ENCODE peak calls at places on chromosomes 1 and 21, in eight cellular contexts. One of them, this sample, is unnamed.

GRCh38 chr1:54413295-54413694 is 7.1 kb upstream of the SSBP3 start:
- DNase-seq in fibroblast of mammary gland: peak; percentile 73
- DNase-seq in upper lobe of left lung: no peak
- DNase-seq in HL-60: no peak
- DNase-seq in astrocyte: no peak
- DNase-seq in SK-N-SH: no peak
- DNase-seq in AG10803: peak; percentile 72
- DNase-seq in neural progenitor cell: no peak
- DNase-seq in this sample: peak; percentile 7

GRCh38 chr21:33025471-33026298 is at the start of gene OLIG2:
- DNase-seq in fibroblast of mammary gland: no peak
- DNase-seq in upper lobe of left lung: peak; percentile 66
- DNase-seq in HL-60: peak; percentile 79
- DNase-seq in astrocyte: no peak
- DNase-seq in SK-N-SH: peak; percentile 49
- DNase-seq in AG10803: no peak
- DNase-seq in neural progenitor cell: peak; percentile 96
- DNase-seq in this sample: no peak

GRCh38 chr1:204212715-204213114 is 1.1 kb downstream of the GOLT1A start:
- DNase-seq in fibroblast of mammary gland: no peak
- DNase-seq in upper lobe of left lung: no peak
- DNase-seq in HL-60: no peak
- DNase-seq in astrocyte: no peak
- DNase-seq in SK-N-SH: no peak
- DNase-seq in AG10803: no peak
- DNase-seq in neural progenitor cell: no peak
- DNase-seq in this sample: no peak

GRCh38 chr1:205376739-205377138 is 20.0 kb upstream of the KLHDC8A start:
- DNase-seq in fibroblast of mammary gland: peak; percentile 58
- DNase-seq in upper lobe of left lung: no peak
- DNase-seq in HL-60: no peak
- DNase-seq in astrocyte: no peak
- DNase-seq in SK-N-SH: no peak
- DNase-seq in AG10803: no peak
- DNase-seq in neural progenitor cell: no peak
- DNase-seq in this sample: no peak

GRCh38 chr1:230157409-230158390 is 90.7 kb downstream of the GALNT2 start:
- DNase-seq in fibroblast of mammary gland: no peak
- DNase-seq in upper lobe of left lung: no peak
- DNase-seq in HL-60: no peak
- DNase-seq in astrocyte: no peak
- DNase-seq in SK-N-SH: no peak
- DNase-seq in AG10803: no peak
- DNase-seq in neural progenitor cell: no peak
- DNase-seq in this sample: no peak

GRCh38 chr1:243944429-243945160 is 94.6 kb upstream of the AKT3 start:
- DNase-seq in fibroblast of mammary gland: peak; percentile 41
- DNase-seq in upper lobe of left lung: no peak
- DNase-seq in HL-60: no peak
- DNase-seq in astrocyte: peak; percentile 5
- DNase-seq in SK-N-SH: no peak
- DNase-seq in AG10803: no peak
- DNase-seq in neural progenitor cell: peak; percentile 70
- DNase-seq in this sample: no peak

GRCh38 chr1:208025036-208025435 is 114.1 kb upstream of the CD34 start:
- DNase-seq in fibroblast of mammary gland: peak; percentile 62
- DNase-seq in upper lobe of left lung: no peak
- DNase-seq in HL-60: no peak
- DNase-seq in astrocyte: peak; percentile 76
- DNase-seq in SK-N-SH: no peak
- DNase-seq in AG10803: peak; percentile 93
- DNase-seq in neural progenitor cell: no peak
- DNase-seq in this sample: no peak

GRCh38 chr1:58649555-58649954 is 50.3 kb downstream of the MYSM1 start:
- DNase-seq in fibroblast of mammary gland: no peak
- DNase-seq in upper lobe of left lung: no peak
- DNase-seq in HL-60: peak; percentile 33
- DNase-seq in astrocyte: no peak
- DNase-seq in SK-N-SH: no peak
- DNase-seq in AG10803: no peak
- DNase-seq in neural progenitor cell: no peak
- DNase-seq in this sample: no peak

GRCh38 chr1:116694524-116694923 is 27.0 kb upstream of the IGSF3 start:
- DNase-seq in fibroblast of mammary gland: peak; percentile 77
- DNase-seq in upper lobe of left lung: no peak
- DNase-seq in HL-60: no peak
- DNase-seq in astrocyte: no peak
- DNase-seq in SK-N-SH: no peak
- DNase-seq in AG10803: no peak
- DNase-seq in neural progenitor cell: no peak
- DNase-seq in this sample: no peak

GRCh38 chr1:53138991-53139884 is 3.2 kb downstream of the SLC1A7 start:
- DNase-seq in fibroblast of mammary gland: no peak
- DNase-seq in upper lobe of left lung: no peak
- DNase-seq in HL-60: no peak
- DNase-seq in astrocyte: no peak
- DNase-seq in SK-N-SH: no peak
- DNase-seq in AG10803: no peak
- DNase-seq in neural progenitor cell: no peak
- DNase-seq in this sample: no peak

GRCh38 chr1:28865997-28866650 is 48.2 kb upstream of the EPB41 start:
- DNase-seq in fibroblast of mammary gland: no peak
- DNase-seq in upper lobe of left lung: no peak
- DNase-seq in HL-60: no peak
- DNase-seq in astrocyte: no peak
- DNase-seq in SK-N-SH: no peak
- DNase-seq in AG10803: no peak
- DNase-seq in neural progenitor cell: no peak
- DNase-seq in this sample: no peak

GRCh38 chr21:45410151-45410864 is 5.3 kb downstream of the COL18A1 start:
- DNase-seq in fibroblast of mammary gland: no peak
- DNase-seq in upper lobe of left lung: peak; percentile 71
- DNase-seq in HL-60: no peak
- DNase-seq in astrocyte: no peak
- DNase-seq in SK-N-SH: no peak
- DNase-seq in AG10803: no peak
- DNase-seq in neural progenitor cell: no peak
- DNase-seq in this sample: no peak

GRCh38 chr1:6547301-6547700 is 7.0 kb downstream of the NOL9 start:
- DNase-seq in fibroblast of mammary gland: peak; percentile 33
- DNase-seq in upper lobe of left lung: no peak
- DNase-seq in HL-60: no peak
- DNase-seq in astrocyte: no peak
- DNase-seq in SK-N-SH: no peak
- DNase-seq in AG10803: no peak
- DNase-seq in neural progenitor cell: no peak
- DNase-seq in this sample: no peak

GRCh38 chr1:230877139-230877923 is 9.0 kb upstream of the C1orf198 start:
- DNase-seq in fibroblast of mammary gland: peak; percentile 89
- DNase-seq in upper lobe of left lung: no peak
- DNase-seq in HL-60: no peak
- DNase-seq in astrocyte: peak; percentile 52
- DNase-seq in SK-N-SH: no peak
- DNase-seq in AG10803: peak; percentile 93
- DNase-seq in neural progenitor cell: no peak
- DNase-seq in this sample: peak; percentile 36

GRCh38 chr1:200373811-200374231 is 36.0 kb downstream of the ZNF281 start:
- DNase-seq in fibroblast of mammary gland: no peak
- DNase-seq in upper lobe of left lung: no peak
- DNase-seq in HL-60: no peak
- DNase-seq in astrocyte: no peak
- DNase-seq in SK-N-SH: no peak
- DNase-seq in AG10803: no peak
- DNase-seq in neural progenitor cell: peak; percentile 65
- DNase-seq in this sample: no peak

GRCh38 chr1:30378991-30379581 is 344.3 kb downstream of the MATN1 start:
- DNase-seq in fibroblast of mammary gland: peak; percentile 85
- DNase-seq in upper lobe of left lung: no peak
- DNase-seq in HL-60: no peak
- DNase-seq in astrocyte: peak; percentile 95
- DNase-seq in SK-N-SH: peak; percentile 52
- DNase-seq in AG10803: peak; percentile 95
- DNase-seq in neural progenitor cell: peak; percentile 23
- DNase-seq in this sample: peak; percentile 20

GRCh38 chr21:26800455-26801454 is 44.5 kb downstream of the ADAMTS1 start:
- DNase-seq in fibroblast of mammary gland: peak; percentile 87
- DNase-seq in upper lobe of left lung: no peak
- DNase-seq in HL-60: no peak
- DNase-seq in astrocyte: no peak
- DNase-seq in SK-N-SH: no peak
- DNase-seq in AG10803: peak; percentile 83
- DNase-seq in neural progenitor cell: no peak
- DNase-seq in this sample: no peak
- H3K4me3 ChIP-seq in fibroblast of mammary gland: no peak overlapping the region
- H3K4me3 ChIP-seq in upper lobe of left lung: no peak overlapping the region
- H3K4me3 ChIP-seq in HL-60: no peak overlapping the region
- H3K4me3 ChIP-seq in astrocyte: no peak overlapping the region
- H3K4me3 ChIP-seq in SK-N-SH: no peak overlapping the region
- H3K4me3 ChIP-seq in AG10803: peak overlapping the region; percentile 40
- H3K4me3 ChIP-seq in neural progenitor cell: no peak overlapping the region
- H3K4me3 ChIP-seq in this sample: no peak overlapping the region

DNA sequence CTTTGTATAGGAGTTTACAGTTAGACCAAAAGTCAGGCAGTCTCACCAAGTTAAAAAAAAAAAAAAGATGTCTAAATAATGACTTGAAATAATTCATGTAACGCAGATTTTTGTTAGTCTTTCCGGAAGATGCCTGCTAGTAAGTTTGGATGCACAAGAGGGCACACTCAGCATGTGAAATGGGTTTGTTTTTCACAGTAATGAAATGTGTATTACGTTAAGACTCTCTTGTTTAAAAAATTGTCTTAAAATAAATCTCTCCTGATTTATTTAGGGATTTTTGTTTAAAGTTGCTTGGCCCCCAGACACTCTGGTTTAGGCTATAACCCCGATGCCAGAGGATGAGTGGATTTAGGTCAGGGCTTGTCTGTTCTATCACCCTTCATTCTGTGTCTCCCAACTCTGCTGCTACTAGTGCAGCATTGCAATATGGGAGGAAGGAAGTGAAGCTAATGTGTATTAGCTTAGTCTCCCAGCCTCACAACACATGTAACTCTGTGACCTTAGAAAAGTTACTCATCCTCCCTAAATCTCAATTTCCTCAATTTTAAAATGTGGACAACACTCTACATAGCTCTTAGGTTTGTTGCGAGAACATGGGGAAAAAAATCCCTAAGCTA is 25.7 kb downstream of the CTH start:
- DNase-seq in fibroblast of mammary gland: peak; percentile 70
- DNase-seq in upper lobe of left lung: no peak
- DNase-seq in HL-60: no peak
- DNase-seq in astrocyte: no peak
- DNase-seq in SK-N-SH: no peak
- DNase-seq in AG10803: peak; percentile 72
- DNase-seq in neural progenitor cell: no peak
- DNase-seq in this sample: no peak
- TF ChIP-seq CTCF in fibroblast of mammary gland: peak; percentile 70
- TF ChIP-seq CTCF in upper lobe of left lung: peak; percentile 12
- TF ChIP-seq CTCF in HL-60: no peak
- TF ChIP-seq CTCF in astrocyte: no peak
- TF ChIP-seq CTCF in SK-N-SH: peak; percentile 65
- TF ChIP-seq CTCF in AG10803: peak; percentile 90
- TF ChIP-seq CTCF in neural progenitor cell: no peak
- TF ChIP-seq CTCF in this sample: peak; percentile 58

DNA sequence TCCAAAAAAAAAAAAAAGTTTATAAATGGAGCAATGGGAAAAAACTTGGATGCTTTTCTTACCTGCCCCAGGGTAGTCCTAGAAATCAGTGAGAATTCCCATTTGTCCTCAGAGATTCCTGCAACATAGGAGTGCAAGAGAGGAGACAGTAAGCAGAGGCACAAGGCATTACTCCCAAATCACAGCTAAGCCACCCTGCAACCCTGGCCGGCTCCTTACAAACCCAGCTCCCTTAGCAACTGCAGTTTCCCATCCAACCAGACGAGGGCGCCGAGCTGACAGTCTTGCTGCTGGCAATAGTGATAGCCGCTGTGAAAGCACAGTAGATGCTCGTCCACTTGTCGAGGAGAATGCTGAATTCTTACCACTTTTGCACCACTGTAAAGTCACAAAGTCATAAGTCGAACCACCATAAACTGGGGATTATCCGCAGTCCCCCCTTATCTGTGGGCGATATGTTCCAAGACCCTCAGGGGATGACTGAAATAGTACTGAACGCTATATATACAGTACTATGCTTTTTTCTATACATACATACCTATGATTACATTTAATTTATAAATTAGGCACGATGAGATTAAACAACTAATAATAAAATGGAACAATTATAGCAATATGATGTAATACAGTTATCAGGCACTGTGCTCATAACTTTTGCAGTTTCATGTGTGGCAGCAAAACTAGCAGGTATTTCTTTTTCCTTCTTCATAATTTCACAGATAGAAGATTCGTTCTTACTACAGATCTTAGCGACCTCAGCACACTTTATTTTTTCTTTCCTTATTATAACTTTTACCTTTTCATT is 6.0 kb upstream of the PITHD1 start:
- DNase-seq in fibroblast of mammary gland: peak; percentile 79
- DNase-seq in upper lobe of left lung: no peak
- DNase-seq in HL-60: peak; percentile 89
- DNase-seq in astrocyte: peak; percentile 46
- DNase-seq in SK-N-SH: peak; percentile 75
- DNase-seq in AG10803: peak; percentile 79
- DNase-seq in neural progenitor cell: peak; percentile 90
- DNase-seq in this sample: peak; percentile 59
- H3K4me3 ChIP-seq in fibroblast of mammary gland: no peak overlapping the region
- H3K4me3 ChIP-seq in upper lobe of left lung: no peak overlapping the region
- H3K4me3 ChIP-seq in HL-60: no peak overlapping the region
- H3K4me3 ChIP-seq in astrocyte: no peak overlapping the region
- H3K4me3 ChIP-seq in SK-N-SH: no peak overlapping the region
- H3K4me3 ChIP-seq in AG10803: no peak overlapping the region
- H3K4me3 ChIP-seq in neural progenitor cell: no peak overlapping the region
- H3K4me3 ChIP-seq in this sample: no peak overlapping the region

GRCh38 chr1:182329471-182329870 is 62.1 kb downstream of the GLUL start:
- DNase-seq in fibroblast of mammary gland: no peak
- DNase-seq in upper lobe of left lung: no peak
- DNase-seq in HL-60: no peak
- DNase-seq in astrocyte: no peak
- DNase-seq in SK-N-SH: no peak
- DNase-seq in AG10803: no peak
- DNase-seq in neural progenitor cell: no peak
- DNase-seq in this sample: no peak

GRCh38 chr1:182335771-182336170 is 55.8 kb downstream of the GLUL start:
- DNase-seq in fibroblast of mammary gland: no peak
- DNase-seq in upper lobe of left lung: peak; percentile 24
- DNase-seq in HL-60: no peak
- DNase-seq in astrocyte: no peak
- DNase-seq in SK-N-SH: no peak
- DNase-seq in AG10803: no peak
- DNase-seq in neural progenitor cell: no peak
- DNase-seq in this sample: no peak

GRCh38 chr1:182331412-182331811 is 60.2 kb downstream of the GLUL start:
- DNase-seq in fibroblast of mammary gland: no peak
- DNase-seq in upper lobe of left lung: no peak
- DNase-seq in HL-60: no peak
- DNase-seq in astrocyte: no peak
- DNase-seq in SK-N-SH: no peak
- DNase-seq in AG10803: no peak
- DNase-seq in neural progenitor cell: no peak
- DNase-seq in this sample: no peak

GRCh38 chr1:182330303-182330702 is 61.3 kb downstream of the GLUL start:
- DNase-seq in fibroblast of mammary gland: peak; percentile 58
- DNase-seq in upper lobe of left lung: no peak
- DNase-seq in HL-60: peak; percentile 18
- DNase-seq in astrocyte: no peak
- DNase-seq in SK-N-SH: no peak
- DNase-seq in AG10803: peak; percentile 39
- DNase-seq in neural progenitor cell: no peak
- DNase-seq in this sample: no peak

GRCh38 chr1:182332256-182332655 is 59.3 kb downstream of the GLUL start:
- DNase-seq in fibroblast of mammary gland: no peak
- DNase-seq in upper lobe of left lung: no peak
- DNase-seq in HL-60: no peak
- DNase-seq in astrocyte: no peak
- DNase-seq in SK-N-SH: no peak
- DNase-seq in AG10803: no peak
- DNase-seq in neural progenitor cell: peak; percentile 40
- DNase-seq in this sample: no peak
- TF ChIP-seq CTCF in fibroblast of mammary gland: no peak
- TF ChIP-seq CTCF in upper lobe of left lung: no peak
- TF ChIP-seq CTCF in HL-60: no peak
- TF ChIP-seq CTCF in astrocyte: no peak
- TF ChIP-seq CTCF in SK-N-SH: no peak
- TF ChIP-seq CTCF in AG10803: no peak
- TF ChIP-seq CTCF in neural progenitor cell: no peak
- TF ChIP-seq CTCF in this sample: no peak